ENCODE peak calls at places on chromosomes 16 and 17, in four cellular contexts. W is progenitor cell of endocrine pancreas, C is BJ, F is colonic mucosa. H is an unnamed sample.

GRCh38 chr16:27890866-27891265 is 172.6 kb downstream of the GSG1L start:
- DNase-seq in W (no peak), C (no peak), F (no peak), H (no peak)

GRCh38 chr17:50928662-50929061 is 62.5 kb upstream of the TOB1 start:
- DNase-seq in W (no peak), C (no peak), F (no peak), H (no peak)

GRCh38 chr16:88535857-88536222 is 34.4 kb upstream of the ZC3H18 start:
- DNase-seq in W (no peak), C (no peak), F (no peak), H (no peak)

GRCh38 chr17:73697872-73698271 is 53.6 kb upstream of the SDK2 start:
- DNase-seq in W (no peak), C (no peak), F (peak; percentile 68), H (no peak)

GRCh38 chr16:89473791-89474414 is 16.5 kb downstream of the ANKRD11 start:
- DNase-seq in W (no peak), C (no peak), F (no peak), H (no peak)

GRCh38 chr17:69414408-69415274 is at the start of gene MAP2K6:
- DNase-seq in W (peak; percentile 37), C (peak; percentile 19), F (peak; percentile 89), H (no peak)

GRCh38 chr16:66273644-66274334 is 92.7 kb upstream of the CDH5 start:
- DNase-seq in W (no peak), C (no peak), F (no peak), H (peak; percentile 70)

GRCh38 chr16:86984975-86985655 is 332.1 kb downstream of the C16orf95 start:
- DNase-seq in W (no peak), C (no peak), F (no peak), H (no peak)

GRCh38 chr16:1533443-1533951 is at the start of gene TMEM204:
- DNase-seq in W (no peak), C (peak; percentile 50), F (peak; percentile 41), H (no peak)

GRCh38 chr16:86966781-86967180 is 350.4 kb downstream of the C16orf95 start:
- DNase-seq in W (no peak), C (no peak), F (no peak), H (no peak)

GRCh38 chr17:45231481-45232116 is 9.9 kb downstream of the FMNL1 start:
- DNase-seq in W (no peak), C (no peak), F (no peak), H (no peak)

GRCh38 chr16:87543436-87544191 is 50.8 kb upstream of the ZCCHC14 start:
- DNase-seq in W (no peak), C (no peak), F (no peak), H (no peak)

GRCh38 chr17:46123607-46124006 is 69.6 kb downstream of the KANSL1 start:
- DNase-seq in W (no peak), C (no peak), F (no peak), H (no peak)

GRCh38 chr16:69131167-69131748 is 1.1 kb downstream of the CHTF8 start:
- DNase-seq in W (no peak), C (no peak), F (peak; percentile 28), H (no peak)

GRCh38 chr17:43832976-43833829 is at the start of gene MPP3:
- DNase-seq in W (peak; percentile 42), C (no peak), F (peak; percentile 68), H (no peak)

GRCh38 chr17:16872836-16873653 is 98.9 kb downstream of the TNFRSF13B start:
- DNase-seq in W (peak; percentile 27), C (no peak), F (peak; percentile 64), H (peak; percentile 77)

GRCh38 chr17:1793447-1793806 is 31.6 kb downstream of the SERPINF1 start:
- DNase-seq in W (no peak), C (no peak), F (no peak), H (no peak)

GRCh38 chr16:81242977-81243618 is 4.6 kb downstream of the BCO1 start:
- DNase-seq in W (no peak), C (no peak), F (no peak), H (no peak)

GRCh38 chr16:87499189-87499486 is 6.3 kb upstream of the ZCCHC14 start:
- DNase-seq in W (no peak), C (peak; percentile 66), F (no peak), H (no peak)

GRCh38 chr16:47037396-47037745 is 63.9 kb upstream of the DNAJA2 start:
- DNase-seq in W (no peak), C (no peak), F (peak; percentile 32), H (no peak)

GRCh38 chr16:7345423-7345822 is 12.8 kb downstream of the RBFOX1 start:
- DNase-seq in W (no peak), C (no peak), F (no peak), H (no peak)

GRCh38 chr17:19508327-19508867 is 25.3 kb upstream of the SLC47A1 start:
- DNase-seq in W (peak; percentile 32), C (no peak), F (peak; percentile 42), H (no peak)

GRCh38 chr16:82924075-82924854 is 297.5 kb downstream of the CDH13 start:
- DNase-seq in W (no peak), C (no peak), F (no peak), H (peak; percentile 13)

GRCh38 chr17:64661981-64662773 is at the start of gene SMURF2:
- DNase-seq in W (peak; percentile 70), C (no peak), F (peak; percentile 84), H (peak; percentile 92)

GRCh38 chr17:34377078-34377823 is 14.2 kb upstream of the CCL1 start:
- DNase-seq in W (no peak), C (no peak), F (no peak), H (no peak)

GRCh38 chr17:5361426-5361825 is 58.0 kb downstream of the NUP88 start:
- DNase-seq in W (no peak), C (no peak), F (no peak), H (no peak)

GRCh38 chr17:49925916-49926315 is 43.1 kb upstream of the DLX4 start:
- DNase-seq in W (no peak), C (no peak), F (no peak), H (no peak)

GRCh38 chr17:32664936-32665583 is 178.3 kb downstream of the CDK5R1 start:
- DNase-seq in W (no peak), C (no peak), F (no peak), H (no peak)

GRCh38 chr17:28041844-28042656 is 427 bp upstream of the NLK start:
- DNase-seq in W (no peak), C (no peak), F (no peak), H (no peak)

GRCh38 chr16:16052916-16053315 is 103.5 kb downstream of the ABCC1 start:
- DNase-seq in W (no peak), C (no peak), F (no peak), H (no peak)

GRCh38 chr17:81257533-81257932 is 18.4 kb downstream of the NDUFAF8 start:
- DNase-seq in W (no peak), C (no peak), F (no peak), H (no peak)

GRCh38 chr17:44906010-44906646 is 6.9 kb upstream of the EFTUD2 start:
- DNase-seq in W (no peak), C (peak; percentile 80), F (no peak), H (no peak)

GRCh38 chr16:50445603-50446250 is 76.9 kb upstream of the BRD7 start:
- DNase-seq in W (no peak), C (no peak), F (no peak), H (no peak)

GRCh38 chr17:41800601-41801373 is 11.0 kb downstream of the P3H4 start:
- DNase-seq in W (peak; percentile 47), C (no peak), F (peak; percentile 92), H (no peak)

GRCh38 chr17:76598004-76598439 is 12.4 kb upstream of the ST6GALNAC2 start:
- DNase-seq in W (no peak), C (no peak), F (no peak), H (no peak)
- TF ChIP-seq CTCF in W (no peak), C (no peak), F (no peak), H (no peak)

DNA sequence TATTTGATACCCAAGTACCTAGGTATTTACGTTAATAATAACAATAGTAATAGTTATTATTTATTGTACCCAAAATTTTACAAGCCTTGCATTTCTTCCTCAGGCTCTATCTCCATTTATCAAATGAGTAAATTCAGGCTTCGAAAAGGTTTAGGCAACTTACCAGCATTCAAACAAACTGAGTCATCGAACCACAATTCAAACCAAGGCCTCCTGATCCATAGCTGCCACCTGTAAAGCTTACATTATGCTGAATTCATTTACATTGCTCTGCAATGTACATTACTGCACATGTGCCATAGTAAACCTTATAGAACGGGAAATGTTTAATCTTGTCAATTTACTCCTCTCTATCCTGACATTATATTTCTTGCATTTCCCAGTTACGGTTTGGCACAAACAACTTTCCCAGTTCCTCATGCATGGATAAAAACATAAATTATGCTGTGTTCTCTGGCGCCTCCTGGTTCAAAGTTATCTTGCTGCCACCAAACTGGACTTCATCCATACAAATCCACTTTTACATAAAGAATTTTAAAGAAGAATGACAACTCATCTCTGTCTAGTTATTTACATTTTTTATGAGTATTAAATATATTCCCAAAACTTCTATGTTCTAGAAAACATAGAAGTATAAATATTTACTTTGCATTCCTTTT is 360.6 kb upstream of the SOX9 start:
- DNase-seq in W (no peak), C (no peak), F (no peak), H (no peak)
- TF ChIP-seq CTCF in W (no peak), C (no peak), F (peak; percentile 13), H (no peak)

GRCh38 chr16:29807426-29808218 is 1.3 kb downstream of the MAZ start:
- DNase-seq in W (peak; percentile 55), C (peak; percentile 65), F (peak; percentile 95), H (peak; percentile 95)
- TF ChIP-seq CTCF in W (peak; percentile 57), C (peak; percentile 55), F (peak; percentile 32), H (peak; percentile 52)

GRCh38 chr16:29790183-29790948 is at the start of gene KIF22:
- DNase-seq in W (peak; percentile 99), C (peak; percentile 90), F (peak; percentile 100), H (peak; percentile 100)

GRCh38 chr16:29779474-29779873 is 1.4 kb downstream of the ZG16 start:
- DNase-seq in W (no peak), C (no peak), F (no peak), H (no peak)

GRCh38 chr16:29789775-29790182 is 772 bp upstream of the KIF22 start:
- DNase-seq in W (no peak), C (no peak), F (no peak), H (no peak)

GRCh38 chr16:29784157-29784556 is 6.1 kb downstream of the ZG16 start:
- DNase-seq in W (no peak), C (no peak), F (no peak), H (no peak)

GRCh38 chr16:29784901-29785500 is 5.5 kb upstream of the KIF22 start:
- DNase-seq in W (peak; percentile 56), C (no peak), F (peak; percentile 59), H (no peak)
- TF ChIP-seq CTCF in W (peak; percentile 91), C (peak; percentile 86), F (peak; percentile 60), H (peak; percentile 72)

GRCh38 chr16:85750021-85750826 is 672 bp downstream of the C16orf74 start:
- DNase-seq in W (no peak), C (no peak), F (peak; percentile 39), H (no peak)
- TF ChIP-seq CTCF in W (no peak), C (peak; percentile 25), F (no peak), H (no peak)

GRCh38 chr16:22186517-22186916 is 19.6 kb upstream of the EEF2K start:
- DNase-seq in W (no peak), C (no peak), F (no peak), H (no peak)
- TF ChIP-seq CTCF in W (peak; percentile 43), C (peak; percentile 5), F (no peak), H (peak; percentile 10)

H was measured in osteocyte.